ENCODE peak calls at places on chromosomes 16 and 17, in four cellular contexts. One of them, this sample, is unnamed.

GRCh38 chr17:73358668-73359067 is 46.9 kb upstream of the CDC42EP4 start:
- DNase-seq in pancreas: no peak
- DNase-seq in PC-9: no peak
- DNase-seq in AG09309: no peak
- DNase-seq in this sample: no peak

GRCh38 chr16:89764711-89765201 is 43.4 kb downstream of the ZNF276 start:
- DNase-seq in pancreas: no peak
- DNase-seq in PC-9: no peak
- DNase-seq in AG09309: no peak
- DNase-seq in this sample: no peak

GRCh38 chr17:4988168-4988567 is 693 bp upstream of the CAMTA2 start:
- DNase-seq in pancreas: no peak
- DNase-seq in PC-9: no peak
- DNase-seq in AG09309: no peak
- DNase-seq in this sample: no peak

GRCh38 chr17:28946239-28946638 is 5.1 kb downstream of the PHF12 start:
- DNase-seq in pancreas: no peak
- DNase-seq in PC-9: no peak
- DNase-seq in AG09309: peak; percentile 78
- DNase-seq in this sample: peak; percentile 82

GRCh38 chr16:81585785-81586184 is 141.2 kb downstream of the CMIP start:
- DNase-seq in pancreas: no peak
- DNase-seq in PC-9: no peak
- DNase-seq in AG09309: no peak
- DNase-seq in this sample: no peak

GRCh38 chr17:1793447-1793806 is 31.6 kb downstream of the SERPINF1 start:
- DNase-seq in pancreas: no peak
- DNase-seq in PC-9: no peak
- DNase-seq in AG09309: no peak
- DNase-seq in this sample: no peak

GRCh38 chr17:49873466-49873865 is 25.6 kb upstream of the TAC4 start:
- DNase-seq in pancreas: no peak
- DNase-seq in PC-9: no peak
- DNase-seq in AG09309: no peak
- DNase-seq in this sample: no peak

GRCh38 chr17:62140376-62140775 is 75.3 kb upstream of the MED13 start:
- DNase-seq in pancreas: peak; percentile 17
- DNase-seq in PC-9: no peak
- DNase-seq in AG09309: no peak
- DNase-seq in this sample: no peak

GRCh38 chr16:49701867-49702494 is 153.9 kb downstream of the ZNF423 start:
- DNase-seq in pancreas: no peak
- DNase-seq in PC-9: no peak
- DNase-seq in AG09309: peak; percentile 4
- DNase-seq in this sample: peak; percentile 93

GRCh38 chr16:50263060-50263909 is 3.1 kb upstream of the ADCY7 start:
- DNase-seq in pancreas: no peak
- DNase-seq in PC-9: no peak
- DNase-seq in AG09309: no peak
- DNase-seq in this sample: no peak

GRCh38 chr16:66277311-66278070 is 89.0 kb upstream of the CDH5 start:
- DNase-seq in pancreas: no peak
- DNase-seq in PC-9: no peak
- DNase-seq in AG09309: no peak
- DNase-seq in this sample: no peak

GRCh38 chr16:50331570-50331969 is 37.2 kb downstream of the BRD7 start:
- DNase-seq in pancreas: no peak
- DNase-seq in PC-9: no peak
- DNase-seq in AG09309: no peak
- DNase-seq in this sample: no peak

GRCh38 chr17:313231-313630 is 39.4 kb downstream of the RPH3AL start:
- DNase-seq in pancreas: peak; percentile 11
- DNase-seq in PC-9: no peak
- DNase-seq in AG09309: no peak
- DNase-seq in this sample: no peak

GRCh38 chr17:44083250-44083849 is 12.8 kb downstream of the G6PC3 start:
- DNase-seq in pancreas: no peak
- DNase-seq in PC-9: peak; percentile 63
- DNase-seq in AG09309: no peak
- DNase-seq in this sample: no peak

GRCh38 chr17:44081681-44082080 is 11.1 kb downstream of the G6PC3 start:
- DNase-seq in pancreas: no peak
- DNase-seq in PC-9: no peak
- DNase-seq in AG09309: no peak
- DNase-seq in this sample: no peak

GRCh38 chr17:44082206-44082605 is 11.7 kb downstream of the G6PC3 start:
- DNase-seq in pancreas: no peak
- DNase-seq in PC-9: peak; percentile 40
- DNase-seq in AG09309: no peak
- DNase-seq in this sample: no peak

GRCh38 chr17:44084921-44085320 is 14.4 kb downstream of the G6PC3 start:
- DNase-seq in pancreas: no peak
- DNase-seq in PC-9: no peak
- DNase-seq in AG09309: no peak
- DNase-seq in this sample: no peak

GRCh38 chr17:44084131-44084538 is 13.6 kb downstream of the G6PC3 start:
- DNase-seq in pancreas: no peak
- DNase-seq in PC-9: no peak
- DNase-seq in AG09309: no peak
- DNase-seq in this sample: no peak
- TF ChIP-seq CTCF in pancreas: peak; percentile 11
- TF ChIP-seq CTCF in PC-9: peak; percentile 54
- TF ChIP-seq CTCF in AG09309: peak; percentile 39
- TF ChIP-seq CTCF in this sample: peak; percentile 23

GRCh38 chr17:78769200-78769773 is 12.8 kb downstream of the CYTH1 start:
- DNase-seq in pancreas: no peak
- DNase-seq in PC-9: no peak
- DNase-seq in AG09309: no peak
- DNase-seq in this sample: no peak
- TF ChIP-seq CTCF in pancreas: no peak
- TF ChIP-seq CTCF in PC-9: no peak
- TF ChIP-seq CTCF in AG09309: no peak
- TF ChIP-seq CTCF in this sample: no peak

GRCh38 chr16:674214-674881 is 1.1 kb upstream of the RHBDL1 start:
- DNase-seq in pancreas: no peak
- DNase-seq in PC-9: no peak
- DNase-seq in AG09309: no peak
- DNase-seq in this sample: no peak

GRCh38 chr16:673399-673991 is 2.0 kb upstream of the RHBDL1 start:
- DNase-seq in pancreas: no peak
- DNase-seq in PC-9: no peak
- DNase-seq in AG09309: no peak
- DNase-seq in this sample: no peak

GRCh38 chr16:676565-677297 is 1.3 kb downstream of the RHBDL1 start:
- DNase-seq in pancreas: no peak
- DNase-seq in PC-9: peak; percentile 91
- DNase-seq in AG09309: no peak
- DNase-seq in this sample: no peak

GRCh38 chr16:675884-676564 is 553 bp downstream of the RHBDL1 start:
- DNase-seq in pancreas: no peak
- DNase-seq in PC-9: no peak
- DNase-seq in AG09309: no peak
- DNase-seq in this sample: no peak

GRCh38 chr16:674968-675883 is at the start of gene RHBDL1:
- DNase-seq in pancreas: peak; percentile 76
- DNase-seq in PC-9: no peak
- DNase-seq in AG09309: no peak
- DNase-seq in this sample: no peak
- TF ChIP-seq CTCF in pancreas: no peak
- TF ChIP-seq CTCF in PC-9: no peak
- TF ChIP-seq CTCF in AG09309: peak; percentile 9
- TF ChIP-seq CTCF in this sample: no peak

GRCh38 chr17:11986939-11987329 is 10.3 kb downstream of the ZNF18 start:
- DNase-seq in pancreas: no peak
- DNase-seq in PC-9: peak; percentile 2
- DNase-seq in AG09309: no peak
- DNase-seq in this sample: peak; percentile 45
- TF ChIP-seq CTCF in pancreas: peak; percentile 16
- TF ChIP-seq CTCF in PC-9: peak; percentile 65
- TF ChIP-seq CTCF in AG09309: peak; percentile 47
- TF ChIP-seq CTCF in this sample: peak; percentile 46

GRCh38 chr16:85958731-85959130 is 59.8 kb downstream of the IRF8 start:
- DNase-seq in pancreas: no peak
- DNase-seq in PC-9: no peak
- DNase-seq in AG09309: no peak
- DNase-seq in this sample: no peak
- TF ChIP-seq CTCF in pancreas: no peak
- TF ChIP-seq CTCF in PC-9: no peak
- TF ChIP-seq CTCF in AG09309: no peak
- TF ChIP-seq CTCF in this sample: no peak

This sample was measured in astrocyte of the cerebellum.